ENCODE peak calls at places on chromosomes 1 and 21, in nine cellular contexts. One of them, this sample, is unnamed.

GRCh38 chr21:32044205-32044874 is 171.5 kb downstream of the HUNK start:
- DNase-seq in iPS-NIHi11: no peak
- DNase-seq in activated CD4-positive, alpha-beta T cell treated with anti-CD3 and anti-CD28 coated beads, Interleukin-2, amount 50 U/mL, for 24 hours: no peak
- DNase-seq in tibial artery: no peak
- DNase-seq in nephron progenitor cell: no peak
- DNase-seq in Right ventricle myocardium superior: no peak
- DNase-seq in H9: no peak
- DNase-seq in RCC 7860: no peak
- DNase-seq in HuH-7.5: no peak
- DNase-seq in this sample: no peak

GRCh38 chr1:195766709-195767108 is 841.5 kb downstream of the KCNT2 start:
- DNase-seq in iPS-NIHi11: no peak
- DNase-seq in activated CD4-positive, alpha-beta T cell treated with anti-CD3 and anti-CD28 coated beads, Interleukin-2, amount 50 U/mL, for 24 hours: no peak
- DNase-seq in tibial artery: no peak
- DNase-seq in nephron progenitor cell: no peak
- DNase-seq in Right ventricle myocardium superior: no peak
- DNase-seq in H9: no peak
- DNase-seq in RCC 7860: no peak
- DNase-seq in HuH-7.5: no peak
- DNase-seq in this sample: no peak

GRCh38 chr21:44403106-44404020 is 49.9 kb downstream of the TRPM2 start:
- DNase-seq in iPS-NIHi11: no peak
- DNase-seq in activated CD4-positive, alpha-beta T cell treated with anti-CD3 and anti-CD28 coated beads, Interleukin-2, amount 50 U/mL, for 24 hours: no peak
- DNase-seq in tibial artery: no peak
- DNase-seq in nephron progenitor cell: no peak
- DNase-seq in Right ventricle myocardium superior: no peak
- DNase-seq in H9: peak
- DNase-seq in RCC 7860: no peak
- DNase-seq in HuH-7.5: no peak
- DNase-seq in this sample: no peak

GRCh38 chr21:36719614-36720013 is 20.7 kb downstream of the SIM2 start:
- DNase-seq in iPS-NIHi11: no peak
- DNase-seq in activated CD4-positive, alpha-beta T cell treated with anti-CD3 and anti-CD28 coated beads, Interleukin-2, amount 50 U/mL, for 24 hours: no peak
- DNase-seq in tibial artery: peak
- DNase-seq in nephron progenitor cell: no peak
- DNase-seq in Right ventricle myocardium superior: no peak
- DNase-seq in H9: no peak
- DNase-seq in RCC 7860: no peak
- DNase-seq in HuH-7.5: no peak
- DNase-seq in this sample: no peak

GRCh38 chr1:162626089-162626488 is 6.2 kb upstream of the DDR2 start:
- DNase-seq in iPS-NIHi11: no peak
- DNase-seq in activated CD4-positive, alpha-beta T cell treated with anti-CD3 and anti-CD28 coated beads, Interleukin-2, amount 50 U/mL, for 24 hours: no peak
- DNase-seq in tibial artery: no peak
- DNase-seq in nephron progenitor cell: no peak
- DNase-seq in Right ventricle myocardium superior: no peak
- DNase-seq in H9: no peak
- DNase-seq in RCC 7860: no peak
- DNase-seq in HuH-7.5: no peak
- DNase-seq in this sample: no peak

GRCh38 chr1:55382699-55383377 is 167.7 kb upstream of the USP24 start:
- DNase-seq in iPS-NIHi11: no peak
- DNase-seq in activated CD4-positive, alpha-beta T cell treated with anti-CD3 and anti-CD28 coated beads, Interleukin-2, amount 50 U/mL, for 24 hours: no peak
- DNase-seq in tibial artery: no peak
- DNase-seq in nephron progenitor cell: no peak
- DNase-seq in Right ventricle myocardium superior: no peak
- DNase-seq in H9: no peak
- DNase-seq in RCC 7860: no peak
- DNase-seq in HuH-7.5: no peak
- DNase-seq in this sample: no peak

GRCh38 chr21:32611471-32611997 is 643 bp downstream of the CFAP298 start:
- DNase-seq in iPS-NIHi11: peak
- DNase-seq in activated CD4-positive, alpha-beta T cell treated with anti-CD3 and anti-CD28 coated beads, Interleukin-2, amount 50 U/mL, for 24 hours: no peak
- DNase-seq in tibial artery: no peak
- DNase-seq in nephron progenitor cell: peak
- DNase-seq in Right ventricle myocardium superior: peak
- DNase-seq in H9: no peak
- DNase-seq in RCC 7860: no peak
- DNase-seq in HuH-7.5: no peak
- DNase-seq in this sample: no peak

GRCh38 chr1:170461762-170462384 is 70.1 kb upstream of the GORAB start:
- DNase-seq in iPS-NIHi11: no peak
- DNase-seq in activated CD4-positive, alpha-beta T cell treated with anti-CD3 and anti-CD28 coated beads, Interleukin-2, amount 50 U/mL, for 24 hours: no peak
- DNase-seq in tibial artery: peak
- DNase-seq in nephron progenitor cell: no peak
- DNase-seq in Right ventricle myocardium superior: no peak
- DNase-seq in H9: no peak
- DNase-seq in RCC 7860: no peak
- DNase-seq in HuH-7.5: no peak
- DNase-seq in this sample: no peak

This sample was measured in D721Med.